ENCODE peak calls at places on chromosomes 13 and 19, in four cellular contexts. I is hepatic stellate cell, Y is ELR, Q is Karpas-422. D is an unnamed sample.

GRCh38 chr19:42185281-42185680 is 32.2 kb downstream of the DEDD2 start:
- DNase-seq in I (no peak), Q (no peak), Y (peak), D (peak)

GRCh38 chr13:51643882-51644281 is 59.6 kb downstream of the WDFY2 start:
- DNase-seq in Q (no peak), I (peak), Y (peak), D (no peak)

GRCh38 chr13:51549050-51549449 is 35.2 kb upstream of the WDFY2 start:
- DNase-seq in I (no peak), Q (no peak), Y (no peak), D (no peak)

GRCh38 chr13:44273991-44274810 is 99.4 kb upstream of the SERP2 start:
- DNase-seq in I (peak), Y (peak), Q (peak), D (peak)

GRCh38 chr19:8569066-8569761 is 8.0 kb downstream of the MYO1F start:
- DNase-seq in Y (peak), Q (no peak), I (peak), D (no peak)

GRCh38 chr13:56201834-56202233 is 938.9 kb upstream of the PRR20A start:
- DNase-seq in I (no peak), Y (no peak), Q (no peak), D (no peak)

GRCh38 chr13:74061939-74062595 is 72.1 kb downstream of the KLF12 start:
- DNase-seq in Q (peak), I (no peak), Y (peak), D (peak)

GRCh38 chr19:10286803-10287737 is at the start of gene ICAM4:
- DNase-seq in Y (peak), Q (no peak), I (no peak), D (peak)

GRCh38 chr13:30722361-30722760 is 13.0 kb upstream of the ALOX5AP start:
- DNase-seq in I (no peak), Q (no peak), Y (peak), D (no peak)

GRCh38 chr13:67075239-67075638 is 154.9 kb downstream of the PCDH9 start:
- DNase-seq in Y (peak), I (peak), Q (no peak), D (no peak)

GRCh38 chr19:55486971-55487883 is 1.0 kb upstream of the SSC5D start:
- DNase-seq in Y (peak), I (peak), Q (peak), D (no peak)

GRCh38 chr13:110400786-110401533 is 93.9 kb downstream of the COL4A2 start:
- DNase-seq in I (no peak), Q (no peak), Y (peak), D (no peak)

GRCh38 chr19:16671652-16672274 is 10.8 kb downstream of the TMEM38A start:
- DNase-seq in I (no peak), Q (no peak), Y (no peak), D (no peak)

GRCh38 chr19:2841858-2842574 is 741 bp downstream of the ZNF555 start:
- DNase-seq in Q (no peak), I (no peak), Y (peak), D (peak)

GRCh38 chr13:29905845-29906244 is 55.4 kb upstream of the UBL3 start:
- DNase-seq in Q (no peak), I (no peak), Y (no peak), D (no peak)

GRCh38 chr13:32811297-32811800 is 204.9 kb upstream of the KL start:
- DNase-seq in Q (peak), Y (peak), I (no peak), D (no peak)

GRCh38 chr19:36849701-36850645 is 703 bp upstream of the ZNF345 start:
- DNase-seq in Y (peak), I (peak), Q (peak), D (peak)